ENCODE peak calls at places on chromosomes 1 and 21, in nine cellular contexts. X is CD8-positive, alpha-beta memory T cell; E is NCI-H2029 treated with DMSO at 0.1 percent for 48 hours; H is heart right ventricle; L is EL; R is fibroblast of pulmonary artery; N is MCF 10A; A is neural progenitor cell; D is amygdala. P is an unnamed sample.

GRCh38 chr1:166870584-166870983 is 5.5 kb downstream of the TADA1 start:
- DNase-seq in X (no peak), A (no peak), L (no peak), H (no peak), N (no peak), R (no peak), D (no peak), E (no peak), P (no peak)

GRCh38 chr21:25094695-25095094 is 512.6 kb downstream of the MRPL39 start:
- DNase-seq in E (no peak), R (no peak), L (no peak), A (no peak), X (no peak), H (no peak), N (peak), D (no peak), P (no peak)

GRCh38 chr1:117362986-117363385 is 4.3 kb upstream of the MAN1A2 start:
- DNase-seq in H (no peak), R (no peak), A (no peak), N (no peak), L (no peak), X (no peak), E (no peak), D (no peak), P (no peak)

GRCh38 chr1:101996830-101997485 is at the start of gene OLFM3:
- DNase-seq in N (peak), H (peak), L (peak), A (peak), R (peak), D (peak), X (no peak), E (no peak), P (peak)

GRCh38 chr1:201542166-201543045 is 3.5 kb downstream of the NAV1 start:
- DNase-seq in D (no peak), H (no peak), A (no peak), N (no peak), E (no peak), L (peak), X (no peak), R (peak), P (no peak)

GRCh38 chr1:159076753-159077656 is at the start of gene AIM2:
- DNase-seq in D (no peak), R (no peak), H (peak), A (no peak), X (peak), N (no peak), E (no peak), L (peak), P (no peak)

GRCh38 chr1:109788695-109789521 is 25.2 kb upstream of the EPS8L3 start:
- DNase-seq in A (peak), D (no peak), H (no peak), R (no peak), E (no peak), L (no peak), X (no peak), N (no peak), P (peak)

GRCh38 chr1:182392045-182393028 is 747 bp upstream of the GLUL start:
- DNase-seq in N (no peak), L (peak), E (no peak), R (peak), H (peak), A (no peak), D (peak), X (no peak), P (no peak)

GRCh38 chr1:10724052-10724494 is 72.4 kb downstream of the CASZ1 start:
- DNase-seq in A (no peak), L (peak), R (peak), X (no peak), E (peak), H (peak), D (no peak), N (peak), P (no peak)

GRCh38 chr1:7582439-7582972 is 188.6 kb upstream of the VAMP3 start:
- DNase-seq in N (no peak), H (no peak), E (no peak), R (no peak), X (no peak), D (no peak), A (no peak), L (no peak), P (no peak)

GRCh38 chr21:33901421-33902288 is 13.9 kb downstream of the ATP5PO start:
- DNase-seq in X (no peak), L (peak), R (peak), H (no peak), A (peak), E (no peak), D (peak), N (peak), P (peak)

GRCh38 chr1:151811181-151811580 is 6.0 kb upstream of the LINGO4 start:
- DNase-seq in R (peak), D (no peak), L (no peak), H (no peak), A (no peak), X (no peak), E (no peak), N (no peak), P (no peak)

GRCh38 chr1:47662068-47662467 is 224.2 kb downstream of the FOXD2 start:
- DNase-seq in L (no peak), D (no peak), E (no peak), H (no peak), A (no peak), N (no peak), X (no peak), R (no peak), P (no peak)

GRCh38 chr1:17994046-17994445 is 113.6 kb upstream of the IGSF21 start:
- DNase-seq in H (no peak), N (no peak), X (no peak), A (no peak), E (no peak), R (no peak), L (no peak), D (peak), P (no peak)

GRCh38 chr1:82830695-82831380 is 1030.1 kb downstream of the ADGRL2 start:
- DNase-seq in E (no peak), R (no peak), X (no peak), H (no peak), N (no peak), D (no peak), A (no peak), L (no peak), P (no peak)

GRCh38 chr1:214833357-214833756 is 230.4 kb downstream of the CENPF start:
- DNase-seq in H (no peak), E (no peak), X (no peak), N (peak), R (no peak), A (no peak), L (peak), D (no peak), P (no peak)

GRCh38 chr1:224223819-224224714 is 41.0 kb downstream of the DEGS1 start:
- DNase-seq in L (peak), H (no peak), E (peak), A (no peak), X (no peak), N (peak), D (no peak), R (peak), P (no peak)

GRCh38 chr1:150567341-150567716 is 12.1 kb downstream of the MCL1 start:
- DNase-seq in E (no peak), L (no peak), D (no peak), R (no peak), N (no peak), A (no peak), H (no peak), X (peak), P (peak)

GRCh38 chr1:58858344-58858673 is 74.5 kb upstream of the JUN start:
- DNase-seq in X (peak), R (peak), H (no peak), D (no peak), N (no peak), E (peak), L (no peak), A (no peak), P (no peak)

GRCh38 chr1:150562384-150563339 is 13.5 kb downstream of the ADAMTSL4 start:
- DNase-seq in N (peak), H (no peak), R (no peak), D (no peak), A (peak), L (no peak), X (peak), E (no peak), P (peak)

GRCh38 chr1:214574598-214575411 is 23.4 kb upstream of the PTPN14 start:
- DNase-seq in X (no peak), H (no peak), E (no peak), L (no peak), D (no peak), R (no peak), N (peak), A (no peak), P (peak)

GRCh38 chr1:233300326-233300725 is 4.8 kb upstream of the PCNX2 start:
- DNase-seq in X (no peak), H (no peak), D (no peak), L (no peak), E (no peak), A (no peak), N (no peak), R (no peak), P (no peak)

GRCh38 chr1:30508651-30509050 is 214.7 kb downstream of the MATN1 start:
- DNase-seq in E (no peak), L (no peak), R (no peak), N (no peak), X (no peak), H (no peak), A (no peak), D (no peak), P (peak)

GRCh38 chr1:217857061-217857460 is 225.9 kb downstream of the SPATA17 start:
- DNase-seq in A (peak), N (no peak), E (no peak), R (peak), L (no peak), H (no peak), X (no peak), D (peak), P (no peak)

GRCh38 chr1:150970818-150971582 is 3.6 kb downstream of the CERS2 start:
- DNase-seq in H (peak), A (peak), E (no peak), R (peak), D (peak), L (peak), X (no peak), N (peak), P (peak)

GRCh38 chr1:212229654-212230053 is 55.6 kb upstream of the PPP2R5A start:
- DNase-seq in A (no peak), E (no peak), H (no peak), L (peak), X (no peak), N (peak), R (peak), D (no peak), P (no peak)

GRCh38 chr1:169809370-169810095 is 14.8 kb upstream of the METTL18 start:
- DNase-seq in R (peak), A (peak), X (peak), N (peak), D (peak), E (no peak), L (peak), H (no peak), P (no peak)

GRCh38 chr1:38341694-38342093 is 295.1 kb upstream of the POU3F1 start:
- DNase-seq in A (no peak), H (no peak), E (no peak), X (no peak), D (no peak), L (no peak), N (no peak), R (no peak), P (no peak)

GRCh38 chr1:46508760-46509159 is 19.1 kb downstream of the DMBX1 start:
- DNase-seq in X (no peak), H (no peak), R (no peak), D (no peak), N (peak), L (peak), A (no peak), E (no peak), P (peak)

GRCh38 chr1:29649375-29650040 is 413.2 kb downstream of the PTPRU start:
- DNase-seq in A (no peak), R (no peak), N (peak), L (peak), X (no peak), H (no peak), D (no peak), E (peak), P (peak)

GRCh38 chr1:205543351-205544305 is 39.2 kb downstream of the CDK18 start:
- DNase-seq in E (peak), L (peak), H (peak), D (peak), A (peak), R (peak), N (peak), X (no peak), P (peak)

GRCh38 chr1:243790404-243790803 is 59.6 kb downstream of the AKT3 start:
- DNase-seq in E (no peak), R (no peak), X (no peak), L (no peak), A (no peak), H (no peak), N (no peak), D (no peak), P (no peak)

GRCh38 chr1:20992327-20993056 is 184.2 kb downstream of the EIF4G3 start:
- DNase-seq in H (no peak), D (no peak), X (no peak), L (no peak), E (no peak), N (peak), R (peak), A (no peak), P (no peak)

GRCh38 chr1:24117722-24118409 is 5.9 kb upstream of the MYOM3 start:
- DNase-seq in X (no peak), E (no peak), R (peak), H (no peak), L (peak), A (no peak), D (no peak), N (peak), P (no peak)